ENCODE peak calls at places on chromosome 5, in four cellular contexts. B is tibial nerve, N is A549, O is transverse colon. K is an unnamed sample.

GRCh38 chr5:21452429-21452828 is 1400.7 kb downstream of the CDH12 start:
- DNase-seq in O (no peak), N (no peak), B (no peak), K (peak; percentile 24)

GRCh38 chr5:31638748-31639418 is at the start of gene PDZD2:
- DNase-seq in O (peak; percentile 60), B (peak; percentile 68), N (peak; percentile 65), K (peak; percentile 48)

GRCh38 chr5:111453747-111454146 is 58.6 kb downstream of the STARD4 start:
- DNase-seq in B (no peak), N (peak; percentile 11), O (no peak), K (peak; percentile 11)

GRCh38 chr5:143913008-143913752 is 101.2 kb downstream of the HMHB1 start:
- DNase-seq in O (no peak), N (peak; percentile 82), B (no peak), K (peak; percentile 91)

GRCh38 chr5:40006260-40006659 is 581.5 kb upstream of the DAB2 start:
- DNase-seq in O (no peak), N (no peak), B (no peak), K (no peak)

GRCh38 chr5:140556438-140556837 is 835 bp downstream of the SRA1 start:
- DNase-seq in N (no peak), O (no peak), B (no peak), K (peak; percentile 55)

GRCh38 chr5:177476531-177477233 is 3.2 kb upstream of the DBN1 start:
- DNase-seq in N (no peak), O (peak; percentile 46), B (no peak), K (peak; percentile 73)

GRCh38 chr5:90843443-90843842 is 284.8 kb downstream of the ADGRV1 start:
- DNase-seq in O (no peak), N (no peak), B (no peak), K (no peak)

GRCh38 chr5:10913846-10914245 is 152.8 kb upstream of the DAP start:
- DNase-seq in O (no peak), N (peak; percentile 38), B (no peak), K (peak; percentile 3)

GRCh38 chr5:1344975-1345838 is at the start of gene CLPTM1L:
- DNase-seq in O (peak; percentile 90), N (peak; percentile 86), B (peak; percentile 72), K (peak; percentile 80)

GRCh38 chr5:23451156-23451555 is 56.3 kb upstream of the PRDM9 start:
- DNase-seq in O (no peak), B (no peak), N (no peak), K (no peak)

GRCh38 chr5:151949909-151950308 is 25.3 kb upstream of the GLRA1 start:
- DNase-seq in N (no peak), B (no peak), O (no peak), K (no peak)

GRCh38 chr5:172276214-172276613 is 7.3 kb downstream of the UBTD2 start:
- DNase-seq in N (peak; percentile 46), O (no peak), B (no peak), K (peak; percentile 27)

GRCh38 chr5:42994285-42995151 is 45.6 kb downstream of the ANXA2R start:
- DNase-seq in O (peak; percentile 91), B (peak; percentile 89), N (peak; percentile 94), K (peak; percentile 96)

GRCh38 chr5:96651948-96652753 is 10.0 kb upstream of the CAST start:
- DNase-seq in O (no peak), N (peak; percentile 58), B (no peak), K (no peak)

GRCh38 chr5:145531038-145531734 is 304.0 kb downstream of the PRELID2 start:
- DNase-seq in N (peak; percentile 48), B (no peak), O (peak; percentile 58), K (peak; percentile 78)

GRCh38 chr5:127813633-127814171 is 110.5 kb downstream of the CCDC192 start:
- DNase-seq in N (peak; percentile 79), B (no peak), O (no peak), K (peak; percentile 93)

GRCh38 chr5:157915638-157916037 is 56.7 kb upstream of the CLINT1 start:
- DNase-seq in B (peak; percentile 61), O (peak; percentile 70), N (peak; percentile 31), K (peak; percentile 87)

GRCh38 chr5:82873452-82873851 is 203.7 kb downstream of the TMEM167A start:
- DNase-seq in N (no peak), O (no peak), B (no peak), K (no peak)

GRCh38 chr5:144433893-144434292 is 263.2 kb downstream of the KCTD16 start:
- DNase-seq in B (no peak), O (no peak), N (no peak), K (no peak)

GRCh38 chr5:83844320-83845068 is 123.8 kb upstream of the HAPLN1 start:
- DNase-seq in N (no peak), B (no peak), O (peak; percentile 11), K (peak; percentile 94)

GRCh38 chr5:137039939-137040515 is 459.1 kb downstream of the SPOCK1 start:
- DNase-seq in B (no peak), N (no peak), O (no peak), K (no peak)

GRCh38 chr5:137035480-137035878 is 463.6 kb downstream of the SPOCK1 start:
- DNase-seq in B (no peak), N (no peak), O (no peak), K (no peak)

GRCh38 chr5:137034764-137035479 is 464.2 kb downstream of the SPOCK1 start:
- DNase-seq in N (no peak), O (no peak), B (no peak), K (no peak)

GRCh38 chr5:137036630-137037029 is 462.5 kb downstream of the SPOCK1 start:
- DNase-seq in B (no peak), O (no peak), N (no peak), K (no peak)

GRCh38 chr5:137037848-137038247 is 461.3 kb downstream of the SPOCK1 start:
- DNase-seq in B (no peak), O (no peak), N (no peak), K (no peak)
- TF ChIP-seq CTCF in B (no peak), O (no peak), N (no peak), K (no peak)

DNA sequence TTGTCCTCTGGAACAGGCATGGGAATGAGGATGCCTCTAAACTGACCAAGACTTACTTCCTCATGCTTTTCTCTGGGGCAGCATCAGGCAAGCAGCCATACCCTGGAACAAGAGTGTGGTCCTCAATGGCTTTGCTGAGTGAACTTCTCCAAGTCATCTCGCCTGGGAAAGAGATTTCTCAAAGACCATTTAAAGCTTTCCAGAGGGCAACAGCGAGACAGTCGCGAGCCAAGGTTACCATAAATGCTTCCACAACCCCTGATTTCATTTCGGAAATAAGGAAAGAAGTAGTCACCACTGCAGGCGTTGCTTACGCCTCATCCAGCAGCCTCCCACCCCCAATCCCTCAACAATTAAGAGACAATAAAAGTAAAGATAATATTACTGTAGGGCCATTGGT is 1.2 kb upstream of the SNCAIP start:
- DNase-seq in O (no peak), B (no peak), N (no peak), K (peak; percentile 2)
- H3K4me3 ChIP-seq in O (no peak overlapping the region), B (peak overlapping the region; percentile 47), N (no peak overlapping the region), K (no peak overlapping the region)

GRCh38 chr5:156326718-156327259 is at the start of gene SGCD:
- DNase-seq in B (peak; percentile 39), N (peak; percentile 47), O (peak; percentile 26), K (peak; percentile 91)
- TF ChIP-seq CTCF in B (no peak), N (no peak), O (no peak), K (no peak)

DNA sequence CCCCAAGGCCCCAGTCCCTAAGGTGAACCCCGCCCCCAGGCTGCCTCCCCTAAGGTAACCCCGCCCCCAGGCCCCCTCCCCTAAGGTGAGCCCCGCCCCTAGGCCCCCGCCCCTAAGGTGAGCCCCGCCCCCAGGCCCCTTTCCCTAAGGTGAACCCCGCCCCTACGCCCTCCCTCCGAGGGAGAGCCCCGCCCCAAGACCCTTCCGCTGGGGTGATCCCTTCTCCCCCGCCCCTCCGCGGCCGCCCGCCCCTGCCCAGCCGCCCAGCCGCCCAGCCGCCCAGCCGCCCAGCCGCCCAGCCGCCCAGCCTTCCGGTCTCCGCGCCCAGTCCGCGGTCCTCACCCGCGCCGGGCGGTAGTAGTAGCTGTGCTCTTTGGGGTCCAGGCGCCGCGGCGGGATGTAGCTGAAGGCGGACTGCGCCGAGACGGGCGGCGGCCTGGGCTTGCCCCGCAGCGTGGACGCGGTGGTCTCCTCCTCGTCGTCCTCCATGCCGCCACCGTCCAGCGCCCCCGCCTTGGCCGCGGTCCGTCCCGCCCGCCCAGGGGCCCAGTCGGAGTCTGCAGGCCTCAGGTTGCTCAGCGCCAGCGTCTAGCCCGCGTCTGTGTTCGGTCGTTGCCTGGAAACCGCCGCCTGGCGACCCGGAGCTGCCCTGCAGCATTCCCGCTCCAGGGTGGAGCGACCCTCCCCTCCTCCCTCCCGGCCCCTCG is at the start of gene CFAP90:
- DNase-seq in O (peak; percentile 26), B (no peak), N (peak; percentile 43), K (peak; percentile 60)
- H3K4me3 ChIP-seq in O (peak within 1 kb of the TSS; percentile 41), B (peak within 1 kb of the TSS; percentile 53), N (peak within 1 kb of the TSS; percentile 64), K (peak within 1 kb of the TSS; percentile 46)

GRCh38 chr5:33305530-33305929 is 135.2 kb upstream of the TARS1 start:
- DNase-seq in N (no peak), O (no peak), B (no peak), K (no peak)

GRCh38 chr5:33297760-33298216 is 143.0 kb upstream of the TARS1 start:
- DNase-seq in N (peak; percentile 11), B (no peak), O (no peak), K (no peak)

GRCh38 chr5:33303696-33304095 is 137.1 kb upstream of the TARS1 start:
- DNase-seq in N (no peak), B (no peak), O (no peak), K (no peak)

GRCh38 chr5:33300209-33300742 is 140.5 kb upstream of the TARS1 start:
- DNase-seq in B (no peak), N (no peak), O (no peak), K (no peak)

DNA sequence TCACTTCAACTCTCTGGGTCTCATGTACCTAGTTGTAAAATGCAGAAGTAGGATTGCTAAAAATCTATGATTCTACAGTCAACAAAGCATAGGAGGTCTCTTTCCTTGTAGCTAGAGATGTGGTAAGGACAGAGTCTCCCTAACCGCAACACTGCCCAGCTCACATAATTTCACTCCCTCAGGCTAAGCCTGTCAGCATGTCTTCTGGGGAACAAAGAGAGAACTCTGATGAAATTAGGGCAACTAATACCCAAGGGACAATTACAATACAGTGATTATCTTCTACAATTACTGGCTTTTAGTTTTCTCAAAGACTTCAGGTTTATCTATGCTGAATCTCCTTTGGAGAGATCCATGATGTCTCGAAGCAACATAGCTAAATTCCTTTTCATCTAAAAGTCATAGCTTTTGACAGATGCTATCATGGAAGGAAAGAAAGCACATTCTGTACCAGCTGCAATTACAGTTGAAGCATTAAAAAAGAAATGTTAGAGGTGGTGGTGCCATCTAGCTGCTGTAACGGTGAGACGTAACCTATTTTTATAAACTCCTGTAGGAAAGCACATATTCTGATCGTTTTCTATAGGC is 141.1 kb upstream of the TARS1 start:
- DNase-seq in B (no peak), N (peak; percentile 47), O (peak; percentile 15), K (peak; percentile 91)
- TF ChIP-seq CTCF in B (peak; percentile 32), N (peak; percentile 75), O (peak; percentile 41), K (peak; percentile 51)

GRCh38 chr5:102778478-102778877 is 23.4 kb downstream of the PAM start:
- DNase-seq in O (no peak), N (no peak), B (no peak), K (peak; percentile 74)
- H3K4me3 ChIP-seq in O (no peak overlapping the region), N (no peak overlapping the region), B (no peak overlapping the region), K (no peak overlapping the region)

GRCh38 chr5:15183520-15183919 is 311.9 kb upstream of the ANKH start:
- DNase-seq in N (peak; percentile 4), O (no peak), B (no peak), K (peak; percentile 6)
- TF ChIP-seq CTCF in N (peak; percentile 10), O (no peak), B (no peak), K (peak; percentile 32)